ENCODE peak calls at places on chromosomes 2 and 18, in nine cellular contexts. O, I, L, Q, F, W, T, R and U are unnamed samples.

GRCh38 chr2:28736034-28736433 is 15.6 kb upstream of the PPP1CB start:
- DNase-seq in R (peak; percentile 71), I (peak; percentile 90), F (no peak), Q (no peak), W (no peak), O (no peak), L (no peak), T (peak; percentile 92), U (no peak)

GRCh38 chr2:168394262-168394661 is 61.8 kb upstream of the CERS6 start:
- DNase-seq in W (no peak), F (no peak), L (no peak), I (no peak), Q (no peak), T (no peak), O (no peak), R (no peak), U (peak; percentile 12)

GRCh38 chr2:7378642-7379041 is 461.4 kb downstream of the RNF144A start:
- DNase-seq in R (no peak), O (no peak), Q (no peak), W (no peak), T (no peak), I (no peak), L (no peak), F (no peak), U (no peak)

GRCh38 chr18:9779630-9780029 is 71.5 kb downstream of the RAB31 start:
- DNase-seq in F (no peak), O (no peak), W (no peak), T (peak; percentile 27), I (no peak), Q (no peak), R (no peak), L (no peak), U (peak; percentile 84)

GRCh38 chr2:99974275-99974674 is 168.1 kb downstream of the AFF3 start:
- DNase-seq in F (no peak), W (peak; percentile 23), O (peak; percentile 78), I (no peak), R (no peak), Q (no peak), T (no peak), L (peak; percentile 86), U (peak; percentile 65)

GRCh38 chr2:225471039-225471438 is 71.5 kb downstream of the NYAP2 start:
- DNase-seq in Q (no peak), W (no peak), R (no peak), I (no peak), O (no peak), T (no peak), L (no peak), F (no peak), U (no peak)

GRCh38 chr2:117269574-117269973 is 544.9 kb upstream of the DDX18 start:
- DNase-seq in L (no peak), T (no peak), Q (no peak), O (no peak), R (no peak), W (no peak), F (no peak), I (no peak), U (no peak)

GRCh38 chr2:191217580-191217979 is 27.6 kb upstream of the MYO1B start:
- DNase-seq in R (no peak), I (no peak), W (peak; percentile 59), Q (no peak), L (peak; percentile 56), T (no peak), O (peak; percentile 73), F (peak; percentile 52), U (peak; percentile 88)

GRCh38 chr2:86398911-86399474 is 42.2 kb upstream of the KDM3A start:
- DNase-seq in R (no peak), F (no peak), W (no peak), L (no peak), I (no peak), O (no peak), Q (no peak), T (no peak), U (no peak)

GRCh38 chr2:180823546-180824141 is 156.8 kb upstream of the UBE2E3 start:
- DNase-seq in I (no peak), O (peak; percentile 67), Q (no peak), T (no peak), L (no peak), F (no peak), R (no peak), W (peak; percentile 66), U (peak; percentile 58)

GRCh38 chr2:8086796-8087479 is 594.9 kb upstream of the ID2 start:
- DNase-seq in R (no peak), F (no peak), W (peak; percentile 94), O (peak; percentile 99), T (no peak), Q (no peak), I (no peak), L (peak; percentile 98), U (peak; percentile 100)

GRCh38 chr2:158990397-158991209 is 22.2 kb downstream of the TANC1 start:
- DNase-seq in R (no peak), L (peak; percentile 85), I (no peak), F (no peak), O (peak; percentile 100), W (peak; percentile 71), T (no peak), Q (no peak), U (peak; percentile 100)

GRCh38 chr2:65491381-65491903 is 59.0 kb upstream of the SPRED2 start:
- DNase-seq in W (peak; percentile 46), I (no peak), F (no peak), Q (no peak), R (no peak), T (no peak), L (no peak), O (peak; percentile 30), U (peak; percentile 16)

GRCh38 chr2:100106460-100106859 is 35.9 kb downstream of the AFF3 start:
- DNase-seq in W (no peak), O (no peak), T (peak; percentile 45), Q (no peak), F (peak; percentile 70), I (no peak), R (no peak), L (no peak), U (no peak)

GRCh38 chr2:216083464-216084279 is 2.0 kb downstream of the TMEM169 start:
- DNase-seq in L (peak; percentile 95), T (no peak), W (peak; percentile 38), R (no peak), F (peak; percentile 73), Q (no peak), O (peak; percentile 97), I (no peak), U (no peak)

GRCh38 chr2:223865907-223866508 is 28.6 kb upstream of the AP1S3 start:
- DNase-seq in W (no peak), T (no peak), F (peak; percentile 32), R (no peak), Q (peak; percentile 22), L (no peak), O (no peak), I (no peak), U (peak; percentile 84)

GRCh38 chr2:9844581-9844980 is 1.3 kb downstream of the TAF1B start:
- DNase-seq in F (no peak), Q (peak; percentile 31), I (no peak), R (no peak), O (peak; percentile 39), W (no peak), L (no peak), T (no peak), U (peak; percentile 51)

GRCh38 chr2:198137733-198138132 is 333.3 kb downstream of the PLCL1 start:
- DNase-seq in W (no peak), T (no peak), F (peak; percentile 74), R (no peak), Q (no peak), L (no peak), I (no peak), O (no peak), U (no peak)

GRCh38 chr18:31120594-31120993 is 18.4 kb upstream of the DSC2 start:
- DNase-seq in W (no peak), T (no peak), R (no peak), I (no peak), F (no peak), L (no peak), Q (no peak), O (no peak), U (no peak)

GRCh38 chr18:25831226-25831828 is 259.1 kb downstream of the SS18 start:
- DNase-seq in Q (no peak), O (peak; percentile 35), F (no peak), T (no peak), W (no peak), L (no peak), R (no peak), I (no peak), U (no peak)

GRCh38 chr2:31197166-31197565 is 20.1 kb downstream of the CAPN14 start:
- DNase-seq in L (no peak), R (no peak), T (no peak), I (no peak), W (no peak), F (no peak), Q (no peak), O (no peak), U (peak; percentile 22)

GRCh38 chr2:55887906-55888625 is 35.5 kb downstream of the EFEMP1 start:
- DNase-seq in O (peak; percentile 94), Q (no peak), R (no peak), I (no peak), W (peak; percentile 60), L (peak; percentile 52), F (no peak), T (no peak), U (peak; percentile 93)

GRCh38 chr2:182763311-182763912 is 47.4 kb downstream of the DNAJC10 start:
- DNase-seq in L (no peak), O (peak; percentile 51), W (peak; percentile 55), I (no peak), F (peak; percentile 79), R (no peak), Q (peak; percentile 63), T (no peak), U (peak; percentile 48)
- TF ChIP-seq CTCF in L (peak; percentile 61), O (peak; percentile 70), W (peak; percentile 72), I (no peak), F (peak; percentile 74), R (peak; percentile 24), Q (peak; percentile 80), T (peak; percentile 59), U (peak; percentile 68)

DNA sequence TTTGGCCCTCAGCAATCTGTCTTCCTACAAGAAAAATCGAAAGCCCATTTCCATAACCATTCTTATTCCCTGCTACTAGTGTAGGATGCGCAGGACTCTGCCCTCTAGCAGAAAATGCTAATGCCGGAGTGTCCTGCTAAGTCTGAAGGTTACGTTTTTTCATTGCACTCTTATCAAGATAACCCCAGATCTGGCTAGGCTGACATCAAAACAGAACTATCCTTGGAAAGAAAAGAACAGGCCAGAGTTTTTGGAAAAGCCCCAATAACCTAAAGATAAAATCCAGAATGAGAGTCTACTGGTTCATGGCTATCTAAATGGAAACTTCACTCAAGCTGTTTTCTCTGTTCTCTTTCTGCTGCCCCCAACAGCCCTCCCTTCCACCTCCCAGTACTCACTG is 933 bp downstream of the RNF152 start:
- DNase-seq in L (no peak), I (no peak), W (no peak), T (no peak), F (no peak), O (no peak), R (no peak), Q (no peak), U (no peak)
- H3K4me3 ChIP-seq in L (no peak overlapping the region), I (peak overlapping the region; percentile 84), W (peak overlapping the region; percentile 90), T (peak overlapping the region; percentile 95), F (peak overlapping the region; percentile 89), O (peak overlapping the region; percentile 90), R (no peak overlapping the region), Q (no peak overlapping the region), U (no peak overlapping the region)

GRCh38 chr2:171013851-171014250 is 84.8 kb downstream of the GORASP2 start:
- DNase-seq in W (no peak), Q (no peak), O (no peak), T (no peak), F (no peak), I (no peak), L (no peak), R (no peak), U (no peak)
- H3K36me3 ChIP-seq in W (peaks cover 3% of the 10 kb centered on the region), Q (peaks cover 88% of the 10 kb centered on the region), O (peaks cover 9% of the 10 kb centered on the region), T (peaks cover 45% of the 10 kb centered on the region), F (peaks cover 7% of the 10 kb centered on the region), I (no peaks in the 10 kb centered on the region), L (no peaks in the 10 kb centered on the region), R (peaks cover 48% of the 10 kb centered on the region), U (peaks cover 3% of the 10 kb centered on the region)

GRCh38 chr2:124915567-124915966 is 890.5 kb downstream of the CNTNAP5 start:
- DNase-seq in R (no peak), O (no peak), L (no peak), F (peak; percentile 37), W (no peak), I (no peak), Q (no peak), T (no peak), U (no peak)
- TF ChIP-seq CTCF in R (no peak), O (no peak), L (no peak), F (peak; percentile 62), W (no peak), I (no peak), Q (no peak), T (no peak), U (no peak)